ENCODE peak calls at places on chromosomes 11 and 22, in nine cellular contexts. U, D, L, A, N, C, K, G and Q are unnamed samples.

GRCh38 chr22:36702832-36703210 is 731 bp downstream of the CACNG2 start:
- DNase-seq in U (no peak), D (no peak), L (no peak), A (peak), N (no peak), C (no peak), K (no peak), G (no peak), Q (no peak)

GRCh38 chr11:86043765-86044534 is 24.9 kb downstream of the PICALM start:
- DNase-seq in U (no peak), D (no peak), L (no peak), A (no peak), N (no peak), C (no peak), K (no peak), G (no peak), Q (no peak)

GRCh38 chr11:92295175-92296137 is 70.8 kb downstream of the FAT3 start:
- DNase-seq in U (no peak), D (no peak), L (no peak), A (no peak), N (no peak), C (no peak), K (no peak), G (no peak), Q (no peak)

GRCh38 chr22:49370841-49371301 is 456.8 kb downstream of the BRD1 start:
- DNase-seq in U (no peak), D (no peak), L (no peak), A (no peak), N (no peak), C (no peak), K (no peak), G (no peak), Q (no peak)

GRCh38 chr22:29004647-29005371 is 56.8 kb downstream of the C22orf31 start:
- DNase-seq in U (no peak), D (no peak), L (no peak), A (no peak), N (peak), C (peak), K (no peak), G (peak), Q (peak)

GRCh38 chr11:76783901-76784813 is 1.0 kb downstream of the TSKU start:
- DNase-seq in U (no peak), D (peak), L (peak), A (no peak), N (peak), C (no peak), K (no peak), G (peak), Q (peak)

GRCh38 chr11:2177081-2177480 is 5.5 kb upstream of the TH start:
- DNase-seq in U (no peak), D (no peak), L (no peak), A (no peak), N (no peak), C (no peak), K (no peak), G (no peak), Q (no peak)

GRCh38 chr11:112780351-112781043 is 180.7 kb upstream of the NCAM1 start:
- DNase-seq in U (no peak), D (peak), L (no peak), A (no peak), N (peak), C (no peak), K (no peak), G (no peak), Q (no peak)

GRCh38 chr11:126366064-126366822 is 10.8 kb downstream of the ST3GAL4 start:
- DNase-seq in U (no peak), D (no peak), L (no peak), A (no peak), N (peak), C (no peak), K (no peak), G (no peak), Q (no peak)

GRCh38 chr11:118620529-118621070 is 13.2 kb downstream of the PHLDB1 start:
- DNase-seq in U (no peak), D (no peak), L (peak), A (no peak), N (peak), C (no peak), K (no peak), G (no peak), Q (peak)

GRCh38 chr11:72831521-72832300 is 17.5 kb downstream of the ATG16L2 start:
- DNase-seq in U (peak), D (peak), L (peak), A (peak), N (peak), C (peak), K (peak), G (peak), Q (peak)

GRCh38 chr11:123404626-123405025 is 25.4 kb upstream of the GRAMD1B start:
- DNase-seq in U (no peak), D (no peak), L (no peak), A (no peak), N (no peak), C (no peak), K (no peak), G (no peak), Q (no peak)

GRCh38 chr11:16902182-16902581 is 112.0 kb downstream of the PLEKHA7 start:
- DNase-seq in U (no peak), D (no peak), L (no peak), A (no peak), N (no peak), C (peak), K (no peak), G (no peak), Q (no peak)

GRCh38 chr22:20793386-20794131 is 19.6 kb downstream of the SERPIND1 start:
- DNase-seq in U (no peak), D (no peak), L (no peak), A (no peak), N (no peak), C (no peak), K (no peak), G (no peak), Q (no peak)

GRCh38 chr22:29539105-29539504 is 14.5 kb downstream of the THOC5 start:
- DNase-seq in U (no peak), D (no peak), L (no peak), A (no peak), N (no peak), C (no peak), K (no peak), G (no peak), Q (no peak)

GRCh38 chr22:18955696-18956095 is 19.6 kb upstream of the PRODH start:
- DNase-seq in U (no peak), D (no peak), L (no peak), A (no peak), N (peak), C (no peak), K (no peak), G (no peak), Q (no peak)

GRCh38 chr11:60872952-60873524 is 5.7 kb downstream of the ZP1 start:
- DNase-seq in U (no peak), D (peak), L (peak), A (no peak), N (no peak), C (no peak), K (no peak), G (no peak), Q (peak)

GRCh38 chr11:1152316-1153104 is 5.2 kb upstream of the MUC5AC start:
- DNase-seq in U (no peak), D (peak), L (peak), A (no peak), N (no peak), C (peak), K (no peak), G (peak), Q (no peak)

GRCh38 chr11:120219935-120220746 is 9.3 kb downstream of the OAF start:
- DNase-seq in U (no peak), D (no peak), L (no peak), A (no peak), N (no peak), C (no peak), K (no peak), G (no peak), Q (no peak)

GRCh38 chr11:111730871-111731591 is 35.2 kb downstream of the PPP2R1B start:
- DNase-seq in U (no peak), D (no peak), L (no peak), A (peak), N (no peak), C (no peak), K (no peak), G (no peak), Q (no peak)

GRCh38 chr11:72580648-72580950 is 93.6 kb downstream of the PDE2A start:
- DNase-seq in U (no peak), D (no peak), L (no peak), A (no peak), N (peak), C (no peak), K (no peak), G (no peak), Q (no peak)

GRCh38 chr11:10575346-10575745 is 6.9 kb upstream of the LYVE1 start:
- DNase-seq in U (no peak), D (no peak), L (no peak), A (no peak), N (no peak), C (no peak), K (no peak), G (no peak), Q (no peak)

GRCh38 chr22:32583921-32584335 is 109.3 kb downstream of the FBXO7 start:
- DNase-seq in U (no peak), D (no peak), L (no peak), A (no peak), N (no peak), C (no peak), K (no peak), G (no peak), Q (no peak)

GRCh38 chr11:70176940-70177689 is 26.0 kb upstream of the FADD start:
- DNase-seq in U (peak), D (peak), L (peak), A (no peak), N (no peak), C (peak), K (peak), G (no peak), Q (peak)

GRCh38 chr11:111935331-111936044 is 1.7 kb upstream of the DIXDC1 start:
- DNase-seq in U (no peak), D (no peak), L (no peak), A (no peak), N (no peak), C (no peak), K (no peak), G (no peak), Q (no peak)

GRCh38 chr11:848380-848931 is 5.8 kb downstream of the TSPAN4 start:
- DNase-seq in U (peak), D (peak), L (no peak), A (peak), N (no peak), C (peak), K (peak), G (peak), Q (peak)

GRCh38 chr11:92269021-92269420 is 44.4 kb downstream of the FAT3 start:
- DNase-seq in U (no peak), D (no peak), L (peak), A (no peak), N (no peak), C (no peak), K (no peak), G (no peak), Q (no peak)

GRCh38 chr11:11993814-11994213 is 14.6 kb downstream of the DKK3 start:
- DNase-seq in U (no peak), D (peak), L (peak), A (no peak), N (no peak), C (no peak), K (no peak), G (no peak), Q (no peak)

GRCh38 chr11:86773878-86774277 is 26.5 kb upstream of the PRSS23 start:
- DNase-seq in U (no peak), D (no peak), L (no peak), A (no peak), N (no peak), C (no peak), K (no peak), G (no peak), Q (no peak)

GRCh38 chr11:64357446-64357845 is 1.5 kb upstream of the RPS6KA4 start:
- DNase-seq in U (no peak), D (no peak), L (no peak), A (no peak), N (peak), C (no peak), K (no peak), G (no peak), Q (no peak)

GRCh38 chr22:45271667-45272188 is 13.0 kb upstream of the UPK3A start:
- DNase-seq in U (no peak), D (no peak), L (no peak), A (no peak), N (peak), C (no peak), K (no peak), G (no peak), Q (no peak)

GRCh38 chr11:30911247-30911646 is 325.1 kb upstream of the MPPED2 start:
- DNase-seq in U (no peak), D (no peak), L (no peak), A (no peak), N (no peak), C (no peak), K (no peak), G (no peak), Q (no peak)

GRCh38 chr11:108565653-108566052 is 27.9 kb downstream of the EXPH5 start:
- DNase-seq in U (no peak), D (no peak), L (no peak), A (peak), N (no peak), C (no peak), K (no peak), G (no peak), Q (no peak)

GRCh38 chr11:29782447-29782846 is 234.4 kb downstream of the KCNA4 start:
- DNase-seq in U (no peak), D (no peak), L (no peak), A (no peak), N (no peak), C (no peak), K (no peak), G (no peak), Q (no peak)